ENCODE peak calls at places on chromosomes 16 and 17, in eight cellular contexts. Z, V, U, Y, H, W, I and F are unnamed samples.

GRCh38 chr17:68080411-68081150 is 45.0 kb downstream of the KPNA2 start:
- DNase-seq in H (no peak), I (no peak), Y (no peak), V (no peak), Z (no peak), U (no peak), W (no peak), F (no peak)

GRCh38 chr16:66262253-66263167 is 104.0 kb upstream of the CDH5 start:
- DNase-seq in I (no peak), H (no peak), Z (no peak), U (no peak), Y (no peak), V (peak), W (no peak), F (no peak)

GRCh38 chr17:4573682-4574081 is 10.6 kb upstream of the SMTNL2 start:
- DNase-seq in V (no peak), Y (peak), H (no peak), I (no peak), Z (no peak), U (peak), W (peak), F (no peak)

GRCh38 chr17:39653662-39654331 is 11.4 kb upstream of the TCAP start:
- DNase-seq in Y (peak), V (no peak), H (peak), W (peak), Z (peak), U (peak), I (no peak), F (peak)

GRCh38 chr16:89275837-89276720 is 58.6 kb downstream of the ZNF778 start:
- DNase-seq in W (peak), I (no peak), Z (no peak), H (no peak), Y (no peak), U (no peak), V (no peak), F (no peak)

GRCh38 chr17:77282524-77283515 is 142.1 kb downstream of the SEC14L1 start:
- DNase-seq in Y (peak), W (peak), I (no peak), Z (no peak), V (peak), U (no peak), H (peak), F (peak)

GRCh38 chr17:2704890-2705248 is 6.7 kb downstream of the CLUH start:
- DNase-seq in W (peak), V (no peak), U (no peak), H (no peak), Z (no peak), I (no peak), Y (no peak), F (no peak)

GRCh38 chr17:47821031-47821423 is 567 bp downstream of the OSBPL7 start:
- DNase-seq in H (no peak), W (no peak), V (no peak), Y (peak), Z (no peak), U (no peak), I (no peak), F (no peak)

GRCh38 chr17:67779098-67779672 is 46.1 kb upstream of the BPTF start:
- DNase-seq in Z (no peak), H (peak), W (peak), V (peak), I (no peak), Y (peak), U (peak), F (peak)

GRCh38 chr17:83162035-83162745 is 82.8 kb downstream of the METRNL start:
- DNase-seq in I (no peak), Y (no peak), Z (no peak), W (no peak), H (no peak), V (no peak), U (no peak), F (no peak)

DNA sequence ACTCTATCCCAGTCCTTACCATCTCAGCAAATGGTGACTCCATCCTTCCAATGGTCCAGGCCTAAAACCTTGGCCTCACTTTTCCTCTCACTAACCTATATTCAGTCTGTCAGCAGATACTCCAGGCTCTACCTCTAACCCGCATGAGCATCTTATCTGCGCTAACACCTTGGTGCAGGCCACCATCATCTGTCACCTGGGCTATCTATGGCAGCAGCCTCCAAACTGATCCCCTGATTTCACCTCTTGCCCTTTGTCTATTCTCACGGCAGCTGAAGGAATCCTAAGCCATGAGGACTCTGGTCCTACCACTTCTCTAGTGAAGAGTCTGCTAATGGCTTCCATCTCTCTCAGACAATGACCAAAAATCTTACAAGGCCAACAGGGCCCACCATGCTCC is 57.9 kb upstream of the CCL1 start:
- DNase-seq in U (no peak), H (no peak), W (no peak), V (no peak), Z (no peak), I (no peak), Y (no peak), F (no peak)
- TF ChIP-seq CTCF in U (no peak), H (no peak), W (no peak), V (no peak), Z (no peak), I (no peak), Y (no peak), F (no peak)

GRCh38 chr17:9238340-9239259 is 217.3 kb downstream of the NTN1 start:
- DNase-seq in W (no peak), Y (no peak), U (no peak), H (no peak), Z (no peak), V (no peak), I (no peak), F (no peak)

GRCh38 chr17:9239821-9240658 is 218.7 kb downstream of the NTN1 start:
- DNase-seq in H (peak), W (peak), Z (peak), V (peak), U (peak), Y (peak), I (no peak), F (peak)

GRCh38 chr17:9240659-9241370 is 219.5 kb downstream of the NTN1 start:
- DNase-seq in Y (peak), Z (no peak), U (no peak), V (peak), I (no peak), H (no peak), W (no peak), F (no peak)

GRCh38 chr17:9237661-9238301 is 216.5 kb downstream of the NTN1 start:
- DNase-seq in V (no peak), I (no peak), H (no peak), Y (no peak), Z (no peak), W (no peak), U (no peak), F (no peak)

GRCh38 chr17:9239260-9239820 is 218.0 kb downstream of the NTN1 start:
- DNase-seq in Z (no peak), W (no peak), Y (peak), V (no peak), I (no peak), H (no peak), U (no peak), F (no peak)
- H3K4me3 ChIP-seq in Z (peak), W (peak), Y (no peak), V (peak), I (no peak), H (peak), U (peak), F (peak)

DNA sequence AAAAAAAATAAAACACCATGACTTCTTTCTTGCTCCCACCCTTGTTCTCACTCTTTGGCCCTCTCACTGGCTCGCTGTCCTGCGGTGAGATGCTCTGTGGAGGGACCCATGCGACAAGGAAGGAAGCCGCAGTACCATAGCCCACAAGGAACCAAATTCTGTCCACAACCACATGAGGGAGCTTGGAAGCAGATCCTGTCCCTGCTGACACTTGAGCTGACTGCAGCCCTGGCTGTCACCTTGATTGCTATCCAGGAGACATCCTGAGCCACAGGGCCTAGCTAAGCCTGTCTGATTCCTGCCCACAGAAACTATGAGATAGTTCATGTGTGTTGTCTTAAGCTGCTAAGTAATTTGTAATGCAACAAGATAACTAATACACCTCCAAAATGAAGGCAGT is 4.8 kb upstream of the MT2A start:
- DNase-seq in Z (peak), U (peak), W (no peak), H (peak), I (no peak), V (no peak), Y (peak), F (peak)
- TF ChIP-seq CTCF in Z (peak), U (peak), W (peak), H (peak), I (peak), V (peak), Y (peak), F (peak)

GRCh38 chr16:67393790-67394270 is 532 bp upstream of the TPPP3 start:
- DNase-seq in U (no peak), Y (peak), V (no peak), I (no peak), W (no peak), H (no peak), Z (no peak), F (no peak)
- H3K4me3 ChIP-seq in U (peak), Y (no peak), V (peak), I (peak), W (peak), H (no peak), Z (peak), F (no peak)

DNA sequence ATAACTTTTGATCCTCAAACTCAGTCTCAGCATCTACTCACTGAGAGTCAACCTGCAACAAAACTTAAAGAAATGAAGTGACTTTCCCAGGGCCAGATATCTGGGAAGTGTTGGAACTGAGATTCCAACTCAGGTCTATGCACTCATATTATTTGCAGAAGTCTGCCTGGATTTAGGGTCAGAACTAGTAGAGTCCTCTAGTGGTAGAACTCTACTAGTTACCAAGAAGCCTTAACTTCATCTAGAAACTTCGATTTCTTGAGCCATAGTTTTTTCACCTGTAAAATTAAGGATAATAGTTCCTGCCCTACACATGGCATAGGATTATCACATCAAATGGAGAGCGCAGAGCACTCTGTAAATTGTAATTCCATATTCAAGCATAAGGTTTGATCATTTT is 23.4 kb upstream of the KRT24 start:
- DNase-seq in V (peak), U (no peak), Z (no peak), I (no peak), W (no peak), Y (no peak), H (peak), F (peak)
- TF ChIP-seq CTCF in V (peak), U (peak), Z (no peak), I (peak), W (peak), Y (no peak), H (peak), F (peak)

GRCh38 chr16:86833136-86833535 is 254.8 kb downstream of the FOXL1 start:
- DNase-seq in H (no peak), I (no peak), V (peak), Z (peak), W (no peak), Y (no peak), U (no peak), F (no peak)
- H3K4me3 ChIP-seq in H (no peak), I (no peak), V (no peak), Z (no peak), W (no peak), Y (no peak), U (no peak), F (no peak)

DNA sequence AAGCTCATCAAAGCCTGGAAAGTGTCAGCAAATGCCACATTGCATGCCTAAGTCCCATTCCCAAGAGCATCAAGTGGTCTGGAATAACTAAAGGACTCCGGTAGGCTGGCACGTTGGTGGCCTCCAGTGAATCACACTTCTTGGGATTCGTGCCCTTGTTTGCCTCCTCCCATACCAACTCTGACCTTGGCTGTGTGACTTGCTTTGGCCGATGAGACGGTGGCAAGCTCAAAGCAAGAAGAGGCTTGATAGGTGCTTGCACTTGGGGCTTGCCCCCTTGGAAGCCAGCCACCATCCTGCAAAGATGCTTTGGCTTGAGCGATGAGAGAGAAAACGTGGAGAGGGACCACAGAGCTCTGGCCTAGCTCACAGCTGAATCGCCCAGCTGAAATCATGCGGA is 313.1 kb upstream of the ZFHX3 start:
- DNase-seq in V (no peak), H (no peak), Z (no peak), Y (no peak), U (no peak), W (no peak), I (no peak), F (no peak)
- TF ChIP-seq CTCF in V (no peak), H (no peak), Z (no peak), Y (no peak), U (no peak), W (no peak), I (no peak), F (no peak)

GRCh38 chr17:42853004-42853403 is 2.0 kb downstream of the AOC3 start:
- DNase-seq in V (no peak), U (no peak), Y (no peak), I (no peak), H (no peak), W (peak), Z (no peak), F (no peak)
- H3K4me3 ChIP-seq in V (no peak), U (no peak), Y (no peak), I (no peak), H (no peak), W (peak), Z (no peak), F (no peak)